ENCODE peak calls at places on chromosomes 11 and 22, in six cellular contexts. One of them, this sample, is unnamed.
A peak's percentile ranks its signal among the peaks of the same experiment; 100 is the strongest.

GRCh38 chr22:23153994-23154393 is 8.7 kb downstream of the RAB36 start:
- DNase-seq in fibroblast of pulmonary artery: no peak
- DNase-seq in cardiac muscle cell: no peak
- DNase-seq in right atrium auricular region: no peak
- DNase-seq in left ventricle myocardium inferior: no peak
- DNase-seq in upper lobe of right lung: no peak
- DNase-seq in this sample: no peak

GRCh38 chr11:79413258-79413657 is 27.6 kb downstream of the TENM4 start:
- DNase-seq in cardiac muscle cell: peak; percentile 93
- DNase-seq in left ventricle myocardium inferior: peak; percentile 89
- DNase-seq in right atrium auricular region: peak; percentile 70
- DNase-seq in fibroblast of pulmonary artery: peak; percentile 85
- DNase-seq in upper lobe of right lung: peak; percentile 68
- DNase-seq in this sample: peak; percentile 73

GRCh38 chr11:106449756-106450155 is 372.3 kb downstream of the AASDHPPT start:
- DNase-seq in right atrium auricular region: no peak
- DNase-seq in fibroblast of pulmonary artery: no peak
- DNase-seq in left ventricle myocardium inferior: no peak
- DNase-seq in upper lobe of right lung: no peak
- DNase-seq in cardiac muscle cell: no peak
- DNase-seq in this sample: no peak

GRCh38 chr11:77126861-77127673 is 979 bp upstream of the MYO7A start:
- DNase-seq in cardiac muscle cell: peak; percentile 57
- DNase-seq in upper lobe of right lung: peak; percentile 78
- DNase-seq in left ventricle myocardium inferior: peak; percentile 51
- DNase-seq in fibroblast of pulmonary artery: peak; percentile 52
- DNase-seq in right atrium auricular region: no peak
- DNase-seq in this sample: peak; percentile 81

GRCh38 chr11:70164705-70165104 is 38.4 kb upstream of the FADD start:
- DNase-seq in left ventricle myocardium inferior: no peak
- DNase-seq in fibroblast of pulmonary artery: no peak
- DNase-seq in right atrium auricular region: no peak
- DNase-seq in cardiac muscle cell: no peak
- DNase-seq in upper lobe of right lung: no peak
- DNase-seq in this sample: no peak

GRCh38 chr11:47124675-47125074 is 52.0 kb downstream of the ARFGAP2 start:
- DNase-seq in right atrium auricular region: no peak
- DNase-seq in fibroblast of pulmonary artery: no peak
- DNase-seq in left ventricle myocardium inferior: no peak
- DNase-seq in cardiac muscle cell: no peak
- DNase-seq in upper lobe of right lung: no peak
- DNase-seq in this sample: no peak

GRCh38 chr22:50292643-50293440 is 14.6 kb downstream of the PLXNB2 start:
- DNase-seq in right atrium auricular region: no peak
- DNase-seq in upper lobe of right lung: no peak
- DNase-seq in left ventricle myocardium inferior: no peak
- DNase-seq in fibroblast of pulmonary artery: no peak
- DNase-seq in cardiac muscle cell: no peak
- DNase-seq in this sample: no peak

GRCh38 chr22:39518996-39519680 is 1.2 kb upstream of the ATF4 start:
- DNase-seq in left ventricle myocardium inferior: no peak
- DNase-seq in cardiac muscle cell: peak; percentile 42
- DNase-seq in fibroblast of pulmonary artery: peak; percentile 51
- DNase-seq in upper lobe of right lung: no peak
- DNase-seq in right atrium auricular region: no peak
- DNase-seq in this sample: no peak

GRCh38 chr11:47415949-47416472 is 7.6 kb downstream of the SLC39A13 start:
- DNase-seq in left ventricle myocardium inferior: peak; percentile 86
- DNase-seq in upper lobe of right lung: peak; percentile 94
- DNase-seq in cardiac muscle cell: peak; percentile 96
- DNase-seq in fibroblast of pulmonary artery: peak; percentile 95
- DNase-seq in right atrium auricular region: peak; percentile 93
- DNase-seq in this sample: no peak

GRCh38 chr11:47061429-47062178 is 115.1 kb downstream of the ARFGAP2 start:
- DNase-seq in left ventricle myocardium inferior: no peak
- DNase-seq in right atrium auricular region: no peak
- DNase-seq in fibroblast of pulmonary artery: no peak
- DNase-seq in upper lobe of right lung: no peak
- DNase-seq in cardiac muscle cell: no peak
- DNase-seq in this sample: no peak

GRCh38 chr22:39236321-39237275 is 8.2 kb downstream of the PDGFB start:
- DNase-seq in right atrium auricular region: peak; percentile 78
- DNase-seq in left ventricle myocardium inferior: peak; percentile 69
- DNase-seq in cardiac muscle cell: peak; percentile 45
- DNase-seq in upper lobe of right lung: no peak
- DNase-seq in fibroblast of pulmonary artery: no peak
- DNase-seq in this sample: no peak

GRCh38 chr11:64694026-64694755 is 28.8 kb downstream of the NRXN2 start:
- DNase-seq in left ventricle myocardium inferior: no peak
- DNase-seq in fibroblast of pulmonary artery: no peak
- DNase-seq in right atrium auricular region: no peak
- DNase-seq in upper lobe of right lung: peak; percentile 35
- DNase-seq in cardiac muscle cell: no peak
- DNase-seq in this sample: no peak

GRCh38 chr11:69367211-69367964 is 73.4 kb downstream of the MYEOV start:
- DNase-seq in right atrium auricular region: peak; percentile 46
- DNase-seq in left ventricle myocardium inferior: no peak
- DNase-seq in upper lobe of right lung: no peak
- DNase-seq in cardiac muscle cell: no peak
- DNase-seq in fibroblast of pulmonary artery: no peak
- DNase-seq in this sample: no peak

GRCh38 chr11:116853461-116854073 is 16.1 kb upstream of the APOA1 start:
- DNase-seq in right atrium auricular region: no peak
- DNase-seq in upper lobe of right lung: no peak
- DNase-seq in left ventricle myocardium inferior: no peak
- DNase-seq in fibroblast of pulmonary artery: peak; percentile 77
- DNase-seq in cardiac muscle cell: peak; percentile 82
- DNase-seq in this sample: no peak

GRCh38 chr11:70127653-70128434 is 49.7 kb downstream of the ANO1 start:
- DNase-seq in cardiac muscle cell: peak; percentile 30
- DNase-seq in left ventricle myocardium inferior: no peak
- DNase-seq in upper lobe of right lung: no peak
- DNase-seq in fibroblast of pulmonary artery: no peak
- DNase-seq in right atrium auricular region: no peak
- DNase-seq in this sample: no peak

GRCh38 chr11:8080674-8081590 is at the start of gene TUB:
- DNase-seq in fibroblast of pulmonary artery: no peak
- DNase-seq in upper lobe of right lung: no peak
- DNase-seq in left ventricle myocardium inferior: no peak
- DNase-seq in right atrium auricular region: no peak
- DNase-seq in cardiac muscle cell: peak; percentile 29
- DNase-seq in this sample: peak; percentile 75

GRCh38 chr11:111490496-111490895 is 21.7 kb downstream of the BTG4 start:
- DNase-seq in upper lobe of right lung: no peak
- DNase-seq in cardiac muscle cell: no peak
- DNase-seq in right atrium auricular region: no peak
- DNase-seq in fibroblast of pulmonary artery: no peak
- DNase-seq in left ventricle myocardium inferior: no peak
- DNase-seq in this sample: no peak

GRCh38 chr22:39240841-39241631 is 3.7 kb downstream of the PDGFB start:
- DNase-seq in upper lobe of right lung: no peak
- DNase-seq in cardiac muscle cell: no peak
- DNase-seq in right atrium auricular region: peak; percentile 76
- DNase-seq in left ventricle myocardium inferior: peak; percentile 59
- DNase-seq in fibroblast of pulmonary artery: no peak
- DNase-seq in this sample: peak; percentile 43

GRCh38 chr22:40533712-40534378 is 102.7 kb downstream of the MRTFA start:
- DNase-seq in left ventricle myocardium inferior: no peak
- DNase-seq in upper lobe of right lung: no peak
- DNase-seq in right atrium auricular region: no peak
- DNase-seq in cardiac muscle cell: peak; percentile 82
- DNase-seq in fibroblast of pulmonary artery: peak; percentile 74
- DNase-seq in this sample: no peak

GRCh38 chr22:21634081-21634480 is 1.5 kb downstream of the CCDC116 start:
- DNase-seq in left ventricle myocardium inferior: no peak
- DNase-seq in fibroblast of pulmonary artery: no peak
- DNase-seq in cardiac muscle cell: no peak
- DNase-seq in upper lobe of right lung: no peak
- DNase-seq in right atrium auricular region: no peak
- DNase-seq in this sample: no peak

GRCh38 chr22:17007852-17008731 is at the start of gene GAB4:
- DNase-seq in cardiac muscle cell: no peak
- DNase-seq in upper lobe of right lung: no peak
- DNase-seq in left ventricle myocardium inferior: no peak
- DNase-seq in right atrium auricular region: no peak
- DNase-seq in fibroblast of pulmonary artery: no peak
- DNase-seq in this sample: no peak

GRCh38 chr11:71505781-71506180 is 21.3 kb upstream of the KRTAP5-7 start:
- DNase-seq in cardiac muscle cell: no peak
- DNase-seq in fibroblast of pulmonary artery: no peak
- DNase-seq in right atrium auricular region: no peak
- DNase-seq in upper lobe of right lung: peak; percentile 29
- DNase-seq in left ventricle myocardium inferior: no peak
- DNase-seq in this sample: no peak

GRCh38 chr22:27836181-27836580 is 34.6 kb upstream of the MN1 start:
- DNase-seq in cardiac muscle cell: no peak
- DNase-seq in fibroblast of pulmonary artery: no peak
- DNase-seq in upper lobe of right lung: no peak
- DNase-seq in left ventricle myocardium inferior: no peak
- DNase-seq in right atrium auricular region: no peak
- DNase-seq in this sample: no peak

GRCh38 chr11:33015621-33016551 is at the start of gene DEPDC7:
- DNase-seq in fibroblast of pulmonary artery: peak; percentile 88
- DNase-seq in right atrium auricular region: peak; percentile 89
- DNase-seq in upper lobe of right lung: peak; percentile 91
- DNase-seq in cardiac muscle cell: peak; percentile 94
- DNase-seq in left ventricle myocardium inferior: peak; percentile 84
- DNase-seq in this sample: peak; percentile 91

GRCh38 chr11:19938051-19938856 is 222.0 kb downstream of the DBX1 start:
- DNase-seq in upper lobe of right lung: no peak
- DNase-seq in left ventricle myocardium inferior: peak; percentile 27
- DNase-seq in fibroblast of pulmonary artery: peak; percentile 72
- DNase-seq in cardiac muscle cell: peak; percentile 72
- DNase-seq in right atrium auricular region: no peak
- DNase-seq in this sample: peak; percentile 76

GRCh38 chr11:76579047-76579751 is 91.3 kb downstream of the LRRC32 start:
- DNase-seq in left ventricle myocardium inferior: peak; percentile 63
- DNase-seq in cardiac muscle cell: peak; percentile 80
- DNase-seq in upper lobe of right lung: no peak
- DNase-seq in right atrium auricular region: no peak
- DNase-seq in fibroblast of pulmonary artery: peak; percentile 55
- DNase-seq in this sample: no peak

GRCh38 chr11:19789840-19790710 is 77.4 kb downstream of the NAV2 start:
- DNase-seq in right atrium auricular region: no peak
- DNase-seq in upper lobe of right lung: no peak
- DNase-seq in left ventricle myocardium inferior: no peak
- DNase-seq in cardiac muscle cell: peak; percentile 87
- DNase-seq in fibroblast of pulmonary artery: peak; percentile 77
- DNase-seq in this sample: no peak

GRCh38 chr11:17786824-17787525 is 52.4 kb downstream of the KCNC1 start:
- DNase-seq in fibroblast of pulmonary artery: peak; percentile 47
- DNase-seq in right atrium auricular region: no peak
- DNase-seq in left ventricle myocardium inferior: no peak
- DNase-seq in upper lobe of right lung: no peak
- DNase-seq in cardiac muscle cell: peak; percentile 15
- DNase-seq in this sample: peak; percentile 25

GRCh38 chr22:37930952-37931440 is 22.4 kb downstream of the C22orf23 start:
- DNase-seq in cardiac muscle cell: no peak
- DNase-seq in left ventricle myocardium inferior: no peak
- DNase-seq in fibroblast of pulmonary artery: no peak
- DNase-seq in right atrium auricular region: no peak
- DNase-seq in upper lobe of right lung: no peak
- DNase-seq in this sample: no peak
- TF ChIP-seq CTCF in cardiac muscle cell: no peak
- TF ChIP-seq CTCF in left ventricle myocardium inferior: no peak
- TF ChIP-seq CTCF in fibroblast of pulmonary artery: no peak
- TF ChIP-seq CTCF in right atrium auricular region: no peak
- TF ChIP-seq CTCF in upper lobe of right lung: no peak
- TF ChIP-seq CTCF in this sample: no peak

GRCh38 chr11:67508486-67509121 is 642 bp upstream of the CDK2AP2 start:
- DNase-seq in right atrium auricular region: peak; percentile 99
- DNase-seq in fibroblast of pulmonary artery: peak; percentile 97
- DNase-seq in cardiac muscle cell: peak; percentile 98
- DNase-seq in left ventricle myocardium inferior: peak; percentile 99
- DNase-seq in upper lobe of right lung: peak; percentile 100
- DNase-seq in this sample: peak; percentile 99
- TF ChIP-seq CTCF in right atrium auricular region: no peak
- TF ChIP-seq CTCF in fibroblast of pulmonary artery: no peak
- TF ChIP-seq CTCF in cardiac muscle cell: no peak
- TF ChIP-seq CTCF in left ventricle myocardium inferior: no peak
- TF ChIP-seq CTCF in upper lobe of right lung: no peak
- TF ChIP-seq CTCF in this sample: no peak

DNA sequence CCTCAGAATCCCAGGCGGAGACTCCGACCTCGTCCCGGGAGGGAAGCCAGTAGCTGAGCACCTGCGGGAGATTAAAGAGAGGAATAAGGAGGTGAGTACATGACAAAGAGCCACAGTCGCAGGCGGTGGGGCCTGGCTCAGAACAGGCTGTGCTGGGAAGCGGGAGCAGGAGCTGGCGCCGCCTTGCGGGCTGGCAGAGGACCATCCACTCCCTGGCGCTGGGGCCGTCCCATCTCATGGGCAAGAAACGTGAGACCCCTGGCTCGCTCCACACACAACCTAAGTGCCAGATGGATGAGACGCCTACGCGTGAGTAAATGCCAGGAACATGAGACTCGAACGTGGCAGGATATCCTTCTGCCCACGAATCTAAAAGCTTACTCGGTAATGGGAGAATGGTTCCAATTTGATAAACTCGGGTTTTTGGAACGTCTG is 6.3 kb downstream of the CEND1 start:
- DNase-seq in right atrium auricular region: peak; percentile 83
- DNase-seq in fibroblast of pulmonary artery: peak; percentile 83
- DNase-seq in cardiac muscle cell: peak; percentile 80
- DNase-seq in upper lobe of right lung: peak; percentile 92
- DNase-seq in left ventricle myocardium inferior: peak; percentile 68
- DNase-seq in this sample: peak; percentile 88
- TF ChIP-seq CTCF in right atrium auricular region: peak; percentile 46
- TF ChIP-seq CTCF in fibroblast of pulmonary artery: peak; percentile 86
- TF ChIP-seq CTCF in cardiac muscle cell: peak; percentile 87
- TF ChIP-seq CTCF in upper lobe of right lung: peak; percentile 67
- TF ChIP-seq CTCF in left ventricle myocardium inferior: peak; percentile 70
- TF ChIP-seq CTCF in this sample: peak; percentile 77

DNA sequence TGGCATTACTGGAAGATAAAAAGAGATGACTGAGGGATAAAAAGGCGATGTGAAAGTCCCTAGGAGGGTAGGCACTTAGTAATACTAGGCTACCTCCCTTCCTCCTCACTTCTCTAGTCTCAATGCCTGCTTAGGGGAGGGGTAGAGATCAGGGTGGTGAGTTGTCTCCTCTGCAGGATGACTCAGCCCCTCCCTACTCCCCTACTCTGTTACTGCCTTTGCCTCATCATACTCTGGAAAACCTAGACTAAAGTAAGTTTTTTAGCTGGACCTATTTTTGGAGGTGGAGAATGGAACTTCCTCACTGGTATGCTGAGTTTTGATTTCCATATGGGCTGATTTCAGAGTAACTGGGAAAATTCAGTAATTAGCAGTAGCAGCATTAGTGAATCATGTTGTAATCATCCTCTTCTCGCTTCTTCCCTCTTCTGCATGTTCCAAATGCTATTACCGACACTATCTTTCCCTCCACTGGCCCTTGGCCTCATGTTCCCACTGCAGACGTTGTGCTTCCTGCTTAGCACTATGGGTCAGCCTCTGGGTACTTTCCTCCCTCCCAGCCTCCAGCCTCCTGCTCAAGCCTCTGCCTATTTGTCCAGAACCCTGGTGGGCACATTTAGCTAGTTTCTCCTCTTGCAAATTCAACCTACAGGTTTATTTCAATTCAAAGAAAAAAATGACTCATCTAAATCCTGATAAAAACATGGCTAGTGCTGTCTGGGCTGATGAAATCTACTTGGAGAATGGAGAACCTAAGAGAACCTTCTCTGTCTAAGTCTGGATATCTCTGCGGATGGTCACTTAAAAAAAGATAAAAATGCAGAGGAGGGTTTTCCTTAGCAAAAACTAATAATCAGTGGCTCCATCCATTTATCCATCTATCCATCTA is 281.7 kb downstream of the ST3GAL4 start:
- DNase-seq in upper lobe of right lung: no peak
- DNase-seq in cardiac muscle cell: peak; percentile 38
- DNase-seq in fibroblast of pulmonary artery: peak; percentile 26
- DNase-seq in left ventricle myocardium inferior: no peak
- DNase-seq in right atrium auricular region: no peak
- DNase-seq in this sample: no peak
- TF ChIP-seq CTCF in upper lobe of right lung: no peak
- TF ChIP-seq CTCF in cardiac muscle cell: no peak
- TF ChIP-seq CTCF in fibroblast of pulmonary artery: no peak
- TF ChIP-seq CTCF in left ventricle myocardium inferior: no peak
- TF ChIP-seq CTCF in right atrium auricular region: no peak
- TF ChIP-seq CTCF in this sample: no peak

This sample was measured in nephron progenitor cell.